ENCODE peak calls at places on chromosomes 4 and X, in six cellular contexts. One of them, this sample, is unnamed. For H3K27me3, the result is how much of the 10 kb centered on the place peaks cover.

GRCh38 chr4:73844352-73844751 is 7.9 kb downstream of the CXCL6 start:
- DNase-seq in dorsolateral prefrontal cortex: no peak
- DNase-seq in fibroblast of lung: peak
- DNase-seq in colonic mucosa: no peak
- DNase-seq in GM06990: no peak
- DNase-seq in PC-9: no peak
- DNase-seq in this sample: no peak

GRCh38 chr4:53547983-53548382 is 43.3 kb downstream of the LNX1 start:
- DNase-seq in fibroblast of lung: no peak
- DNase-seq in dorsolateral prefrontal cortex: no peak
- DNase-seq in PC-9: no peak
- DNase-seq in colonic mucosa: no peak
- DNase-seq in GM06990: no peak
- DNase-seq in this sample: no peak

GRCh38 chr4:2248821-2249261 is 6.9 kb upstream of the HAUS3 start:
- DNase-seq in dorsolateral prefrontal cortex: no peak
- DNase-seq in colonic mucosa: no peak
- DNase-seq in fibroblast of lung: no peak
- DNase-seq in GM06990: no peak
- DNase-seq in PC-9: no peak
- DNase-seq in this sample: no peak

GRCh38 chr4:1842993-1843448 is 12.9 kb downstream of the LETM1 start:
- DNase-seq in GM06990: no peak
- DNase-seq in PC-9: no peak
- DNase-seq in colonic mucosa: no peak
- DNase-seq in dorsolateral prefrontal cortex: no peak
- DNase-seq in fibroblast of lung: peak
- DNase-seq in this sample: no peak

GRCh38 chr4:114839986-114840385 is 241.4 kb downstream of the UGT8 start:
- DNase-seq in fibroblast of lung: no peak
- DNase-seq in dorsolateral prefrontal cortex: no peak
- DNase-seq in GM06990: no peak
- DNase-seq in PC-9: no peak
- DNase-seq in colonic mucosa: no peak
- DNase-seq in this sample: no peak

GRCh38 chr4:179843370-179843769 is 2399.8 kb upstream of the TENM3 start:
- DNase-seq in dorsolateral prefrontal cortex: no peak
- DNase-seq in GM06990: no peak
- DNase-seq in fibroblast of lung: no peak
- DNase-seq in colonic mucosa: no peak
- DNase-seq in PC-9: no peak
- DNase-seq in this sample: no peak

GRCh38 chr4:107854326-107855030 is 29.7 kb downstream of the SGMS2 start:
- DNase-seq in GM06990: no peak
- DNase-seq in PC-9: no peak
- DNase-seq in dorsolateral prefrontal cortex: no peak
- DNase-seq in fibroblast of lung: peak
- DNase-seq in colonic mucosa: no peak
- DNase-seq in this sample: no peak

GRCh38 chr4:90127706-90128345 is 632 bp downstream of the CCSER1 start:
- DNase-seq in colonic mucosa: peak
- DNase-seq in dorsolateral prefrontal cortex: peak
- DNase-seq in fibroblast of lung: no peak
- DNase-seq in GM06990: peak
- DNase-seq in PC-9: peak
- DNase-seq in this sample: no peak

GRCh38 chr4:40292313-40292759 is 42.8 kb upstream of the CHRNA9 start:
- DNase-seq in colonic mucosa: no peak
- DNase-seq in fibroblast of lung: peak
- DNase-seq in GM06990: no peak
- DNase-seq in dorsolateral prefrontal cortex: no peak
- DNase-seq in PC-9: no peak
- DNase-seq in this sample: no peak

GRCh38 chr4:176902710-176903323 is 110.1 kb upstream of the VEGFC start:
- DNase-seq in fibroblast of lung: peak
- DNase-seq in GM06990: peak
- DNase-seq in PC-9: no peak
- DNase-seq in dorsolateral prefrontal cortex: no peak
- DNase-seq in colonic mucosa: no peak
- DNase-seq in this sample: peak

GRCh38 chr4:68864438-68865177 is 48.8 kb downstream of the UGT2B10 start:
- DNase-seq in dorsolateral prefrontal cortex: no peak
- DNase-seq in PC-9: no peak
- DNase-seq in GM06990: no peak
- DNase-seq in colonic mucosa: peak
- DNase-seq in fibroblast of lung: no peak
- DNase-seq in this sample: no peak

GRCh38 chrX:40099046-40099968 is 1.5 kb upstream of the BCOR start:
- DNase-seq in colonic mucosa: peak
- DNase-seq in GM06990: peak
- DNase-seq in dorsolateral prefrontal cortex: no peak
- DNase-seq in PC-9: peak
- DNase-seq in fibroblast of lung: no peak
- DNase-seq in this sample: no peak

GRCh38 chr4:3402409-3403103 is 39.2 kb upstream of the HGFAC start:
- DNase-seq in dorsolateral prefrontal cortex: no peak
- DNase-seq in fibroblast of lung: peak
- DNase-seq in GM06990: no peak
- DNase-seq in colonic mucosa: no peak
- DNase-seq in PC-9: no peak
- DNase-seq in this sample: no peak

GRCh38 chr4:20418865-20419451 is 167.3 kb downstream of the SLIT2 start:
- DNase-seq in fibroblast of lung: peak
- DNase-seq in PC-9: peak
- DNase-seq in GM06990: peak
- DNase-seq in colonic mucosa: no peak
- DNase-seq in dorsolateral prefrontal cortex: no peak
- DNase-seq in this sample: peak

GRCh38 chr4:162912482-162912881 is 254.2 kb downstream of the NAF1 start:
- DNase-seq in GM06990: no peak
- DNase-seq in PC-9: no peak
- DNase-seq in fibroblast of lung: no peak
- DNase-seq in dorsolateral prefrontal cortex: no peak
- DNase-seq in colonic mucosa: no peak
- DNase-seq in this sample: no peak

GRCh38 chr4:95156452-95156765 is 392.4 kb downstream of the UNC5C start:
- DNase-seq in GM06990: no peak
- DNase-seq in colonic mucosa: no peak
- DNase-seq in fibroblast of lung: no peak
- DNase-seq in PC-9: no peak
- DNase-seq in dorsolateral prefrontal cortex: no peak
- DNase-seq in this sample: no peak

GRCh38 chr4:5632571-5632970 is 75.8 kb downstream of the EVC2 start:
- DNase-seq in dorsolateral prefrontal cortex: no peak
- DNase-seq in GM06990: no peak
- DNase-seq in PC-9: no peak
- DNase-seq in colonic mucosa: no peak
- DNase-seq in fibroblast of lung: no peak
- DNase-seq in this sample: no peak

GRCh38 chrX:53268173-53268572 is 13.2 kb downstream of the IQSEC2 start:
- DNase-seq in colonic mucosa: no peak
- DNase-seq in fibroblast of lung: peak
- DNase-seq in GM06990: no peak
- DNase-seq in PC-9: no peak
- DNase-seq in dorsolateral prefrontal cortex: no peak
- DNase-seq in this sample: no peak

GRCh38 chr4:162126754-162127153 is 37.0 kb downstream of the FSTL5 start:
- DNase-seq in fibroblast of lung: no peak
- DNase-seq in dorsolateral prefrontal cortex: no peak
- DNase-seq in PC-9: no peak
- DNase-seq in GM06990: no peak
- DNase-seq in colonic mucosa: no peak
- DNase-seq in this sample: no peak

GRCh38 chr4:5895287-5895686 is 2.4 kb upstream of the CRMP1 start:
- DNase-seq in PC-9: no peak
- DNase-seq in colonic mucosa: no peak
- DNase-seq in GM06990: no peak
- DNase-seq in fibroblast of lung: no peak
- DNase-seq in dorsolateral prefrontal cortex: no peak
- DNase-seq in this sample: no peak

DNA sequence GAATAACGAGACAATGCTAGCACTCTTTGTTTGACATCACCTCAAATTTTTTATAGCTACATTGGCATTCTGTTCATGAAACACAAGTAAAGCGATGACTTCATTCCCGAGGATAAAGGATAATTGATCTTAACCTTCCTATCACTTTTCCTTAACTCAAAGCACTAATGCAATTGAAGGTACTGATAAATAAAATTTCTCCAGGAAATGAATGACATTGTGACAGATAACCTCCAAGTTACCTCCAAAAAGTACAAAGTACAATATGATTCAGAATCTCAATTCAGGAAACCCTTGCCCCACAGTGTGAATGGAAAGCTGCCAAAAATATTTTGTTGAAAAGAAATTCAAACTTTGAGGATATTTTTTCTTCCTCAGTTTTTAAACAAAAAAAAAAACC is 1.8 kb downstream of the PRSS12 start:
- DNase-seq in fibroblast of lung: no peak
- DNase-seq in GM06990: no peak
- DNase-seq in PC-9: no peak
- DNase-seq in colonic mucosa: no peak
- DNase-seq in dorsolateral prefrontal cortex: no peak
- DNase-seq in this sample: no peak
- H3K4me3 ChIP-seq in fibroblast of lung: peak
- H3K4me3 ChIP-seq in GM06990: no peak
- H3K4me3 ChIP-seq in PC-9: no peak
- H3K4me3 ChIP-seq in colonic mucosa: no peak
- H3K4me3 ChIP-seq in dorsolateral prefrontal cortex: no peak
- H3K4me3 ChIP-seq in this sample: no peak

GRCh38 chr4:76095568-76095967 is 21.1 kb downstream of the ART3 start:
- DNase-seq in fibroblast of lung: no peak
- DNase-seq in PC-9: no peak
- DNase-seq in dorsolateral prefrontal cortex: no peak
- DNase-seq in GM06990: no peak
- DNase-seq in colonic mucosa: no peak
- DNase-seq in this sample: no peak
- TF ChIP-seq CTCF in fibroblast of lung: no peak
- TF ChIP-seq CTCF in PC-9: no peak
- TF ChIP-seq CTCF in dorsolateral prefrontal cortex: no peak
- TF ChIP-seq CTCF in GM06990: no peak
- TF ChIP-seq CTCF in colonic mucosa: no peak
- TF ChIP-seq CTCF in this sample: no peak

GRCh38 chrX:50852524-50852923 is 38.5 kb upstream of the SHROOM4 start:
- DNase-seq in colonic mucosa: no peak
- DNase-seq in dorsolateral prefrontal cortex: no peak
- DNase-seq in fibroblast of lung: no peak
- DNase-seq in PC-9: no peak
- DNase-seq in GM06990: no peak
- DNase-seq in this sample: no peak
- H3K27me3 ChIP-seq in colonic mucosa: under half
- H3K27me3 ChIP-seq in dorsolateral prefrontal cortex: under half
- H3K27me3 ChIP-seq in fibroblast of lung: under half
- H3K27me3 ChIP-seq in PC-9: under half
- H3K27me3 ChIP-seq in GM06990: under half
- H3K27me3 ChIP-seq in this sample: under half

DNA sequence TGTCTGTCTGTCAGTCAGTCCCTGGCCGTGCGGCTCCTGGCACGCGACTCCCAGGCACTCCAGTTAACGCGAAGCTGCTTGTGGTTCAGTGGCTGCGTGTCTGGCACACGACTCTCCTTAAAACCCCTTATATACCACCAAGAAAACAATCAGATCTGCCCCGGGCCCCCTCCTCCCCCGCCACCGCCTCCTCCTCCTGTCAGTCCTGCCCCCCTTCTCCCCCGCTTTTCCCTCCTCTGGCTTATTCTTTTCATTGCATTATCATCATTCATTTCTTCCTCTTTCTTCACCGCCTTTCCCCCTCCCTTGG is at the start of gene NEUROG2:
- DNase-seq in colonic mucosa: no peak
- DNase-seq in PC-9: no peak
- DNase-seq in GM06990: no peak
- DNase-seq in dorsolateral prefrontal cortex: no peak
- DNase-seq in fibroblast of lung: no peak
- DNase-seq in this sample: no peak
- H3K4me3 ChIP-seq in colonic mucosa: peak
- H3K4me3 ChIP-seq in PC-9: peak
- H3K4me3 ChIP-seq in GM06990: peak
- H3K4me3 ChIP-seq in dorsolateral prefrontal cortex: peak
- H3K4me3 ChIP-seq in fibroblast of lung: peak
- H3K4me3 ChIP-seq in this sample: peak

GRCh38 chrX:136339702-136340101 is 38.9 kb downstream of the ADGRG4 start:
- DNase-seq in dorsolateral prefrontal cortex: no peak
- DNase-seq in colonic mucosa: no peak
- DNase-seq in fibroblast of lung: no peak
- DNase-seq in PC-9: no peak
- DNase-seq in GM06990: no peak
- DNase-seq in this sample: no peak

GRCh38 chrX:136336623-136337022 is 35.9 kb downstream of the ADGRG4 start:
- DNase-seq in fibroblast of lung: no peak
- DNase-seq in dorsolateral prefrontal cortex: no peak
- DNase-seq in GM06990: no peak
- DNase-seq in colonic mucosa: no peak
- DNase-seq in PC-9: no peak
- DNase-seq in this sample: no peak
- TF ChIP-seq CTCF in fibroblast of lung: peak
- TF ChIP-seq CTCF in dorsolateral prefrontal cortex: no peak
- TF ChIP-seq CTCF in GM06990: peak
- TF ChIP-seq CTCF in colonic mucosa: peak
- TF ChIP-seq CTCF in PC-9: peak
- TF ChIP-seq CTCF in this sample: peak

This sample was measured in kidney epithelial cell.